ENCODE peak calls at places on chromosome 9, in five cellular contexts. C is gastrocnemius medialis, Z is HCT116, W is transverse colon, V is sigmoid colon. G is an unnamed sample.

GRCh38 chr9:86720893-86721698 is 226.2 kb downstream of the GAS1 start:
- DNase-seq in C (no peak), W (no peak), Z (no peak), V (no peak), G (no peak)

GRCh38 chr9:18256574-18256973 is 217.4 kb upstream of the ADAMTSL1 start:
- DNase-seq in C (no peak), V (no peak), W (no peak), Z (no peak), G (no peak)

GRCh38 chr9:4303002-4303401 is 3.1 kb upstream of the GLIS3 start:
- DNase-seq in C (no peak), V (no peak), Z (no peak), W (no peak), G (no peak)

GRCh38 chr9:99368341-99369326 is 146.6 kb downstream of the SEC61B start:
- DNase-seq in V (peak), Z (no peak), W (peak), C (peak), G (no peak)

GRCh38 chr9:20623021-20623747 is 885 bp upstream of the MLLT3 start:
- DNase-seq in Z (no peak), V (peak), C (peak), W (peak), G (peak)

GRCh38 chr9:36748322-36748899 is 175.7 kb downstream of the MELK start:
- DNase-seq in C (no peak), W (no peak), Z (no peak), V (no peak), G (no peak)

GRCh38 chr9:93224591-93224990 is 40.7 kb downstream of the WNK2 start:
- DNase-seq in V (no peak), Z (peak), W (no peak), C (no peak), G (peak)

GRCh38 chr9:94533601-94534000 is 21.3 kb upstream of the PCAT7 start:
- DNase-seq in V (no peak), W (no peak), C (no peak), Z (no peak), G (no peak)

GRCh38 chr9:136902259-136902821 is 16.0 kb downstream of the TRAF2 start:
- DNase-seq in W (peak), C (peak), Z (no peak), V (peak), G (peak)

GRCh38 chr9:101121836-101122399 is 93.4 kb downstream of the PLPPR1 start:
- DNase-seq in C (no peak), V (no peak), Z (no peak), W (no peak), G (no peak)

GRCh38 chr9:121670447-121670846 is 19.0 kb downstream of the DAB2IP start:
- DNase-seq in W (no peak), Z (no peak), C (peak), V (peak), G (peak)

GRCh38 chr9:133538176-133538575 is 3.7 kb downstream of the ADAMTSL2 start:
- DNase-seq in V (no peak), Z (no peak), C (no peak), W (no peak), G (no peak)

GRCh38 chr9:95497772-95498171 is 19.0 kb downstream of the PTCH1 start:
- DNase-seq in C (no peak), V (no peak), Z (no peak), W (no peak), G (no peak)

GRCh38 chr9:98795970-98796363 is 388 bp downstream of the ANKS6 start:
- DNase-seq in C (no peak), W (no peak), V (no peak), Z (no peak), G (no peak)

GRCh38 chr9:113895526-113895925 is 19.4 kb downstream of the ZNF618 start:
- DNase-seq in W (no peak), C (no peak), V (no peak), Z (no peak), G (no peak)

GRCh38 chr9:2621678-2622360 is at the start of gene VLDLR:
- DNase-seq in V (peak), W (peak), Z (no peak), C (peak), G (peak)

GRCh38 chr9:101445353-101446029 is 9.9 kb upstream of the ALDOB start:
- DNase-seq in Z (no peak), V (no peak), W (no peak), C (no peak), G (no peak)

GRCh38 chr9:124721109-124721850 is 49.8 kb downstream of the NR6A1 start:
- DNase-seq in C (no peak), W (no peak), V (no peak), Z (peak), G (no peak)

GRCh38 chr9:131972889-131973288 is 106.8 kb downstream of the MED27 start:
- DNase-seq in C (no peak), W (no peak), Z (no peak), V (no peak), G (no peak)

GRCh38 chr9:106305428-106306133 is 557.4 kb upstream of the ZNF462 start:
- DNase-seq in Z (no peak), V (no peak), W (no peak), C (no peak), G (no peak)

GRCh38 chr9:72480931-72481330 is 40.5 kb upstream of the TMC1 start:
- DNase-seq in W (no peak), Z (no peak), C (no peak), V (no peak), G (no peak)

GRCh38 chr9:19232830-19233194 is 2.3 kb downstream of the DENND4C start:
- DNase-seq in Z (no peak), V (no peak), C (no peak), W (no peak), G (no peak)

GRCh38 chr9:87570000-87570834 is 72.5 kb downstream of the DAPK1 start:
- DNase-seq in V (no peak), C (no peak), W (no peak), Z (no peak), G (no peak)

DNA sequence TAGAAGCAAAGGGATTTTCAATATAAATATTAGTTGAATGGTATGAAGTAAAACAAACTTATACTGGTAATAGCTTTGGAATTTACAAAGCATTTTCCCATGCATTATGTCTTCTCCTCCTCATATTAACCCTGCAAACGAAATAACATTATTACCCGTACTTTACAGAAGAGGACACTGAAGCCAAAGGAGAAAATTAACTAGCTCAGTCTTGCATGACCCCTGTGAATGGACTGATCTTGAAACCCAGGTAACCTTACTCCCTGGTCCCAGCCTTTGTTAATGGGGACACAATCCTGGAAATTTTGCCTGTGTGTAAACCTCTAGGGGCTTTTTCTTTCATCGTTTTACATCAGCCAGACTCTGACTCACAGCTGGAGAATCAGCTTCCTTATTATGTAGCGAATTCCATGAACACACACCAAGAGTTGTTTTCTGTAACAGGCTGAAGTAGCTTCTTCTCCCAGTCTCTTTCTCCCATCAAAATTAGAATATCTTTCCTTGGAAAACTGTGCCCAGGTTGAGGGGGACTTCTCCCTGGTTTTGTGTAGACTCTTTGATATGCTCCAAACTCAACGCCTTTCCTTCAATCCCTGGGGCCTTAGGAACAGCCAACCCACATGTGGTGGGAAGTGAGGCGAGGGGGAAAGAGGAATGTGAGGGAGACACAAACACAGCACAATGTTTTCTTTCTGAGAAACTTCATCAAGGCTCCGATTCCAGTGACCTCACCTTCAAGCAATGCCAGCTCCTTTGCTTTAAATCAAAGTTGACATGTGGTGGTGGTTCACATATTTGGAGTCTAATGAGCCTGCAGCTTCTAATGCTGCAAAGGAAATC is 480.9 kb upstream of the PAPPA start:
- DNase-seq in V (no peak), Z (no peak), W (no peak), C (no peak), G (no peak)
- TF ChIP-seq CTCF in V (no peak), Z (no peak), W (no peak), C (no peak), G (no peak)

GRCh38 chr9:22005700-22006605 is 3.2 kb downstream of the CDKN2B start:
- DNase-seq in Z (no peak), C (no peak), V (no peak), W (no peak), G (no peak)

GRCh38 chr9:22010881-22011625 is 1.9 kb upstream of the CDKN2B start:
- DNase-seq in V (no peak), Z (no peak), C (no peak), W (no peak), G (no peak)

GRCh38 chr9:22005083-22005699 is 3.9 kb downstream of the CDKN2B start:
- DNase-seq in Z (no peak), V (no peak), C (no peak), W (no peak), G (no peak)

GRCh38 chr9:22008662-22009562 is at the start of gene CDKN2B:
- DNase-seq in V (peak), Z (peak), W (peak), C (peak), G (peak)

GRCh38 chr9:22009563-22009867 is 410 bp upstream of the CDKN2B start:
- DNase-seq in V (no peak), C (no peak), W (no peak), Z (no peak), G (no peak)
- H3K4me3 ChIP-seq in V (no peak), C (peak), W (peak), Z (peak), G (no peak)

GRCh38 chr9:129835128-129835859 is at the start of the genes C9orf78 and USP20:
- DNase-seq in V (peak), C (peak), Z (peak), W (peak), G (peak)
- TF ChIP-seq POLR2A in V (peak), C (peak), Z (peak), W (peak), G (no peak)

GRCh38 chr9:126618200-126618589 is 4.5 kb downstream of the LMX1B start:
- DNase-seq in W (no peak), C (no peak), V (no peak), Z (no peak), G (no peak)

GRCh38 chr9:126617740-126618133 is 4.0 kb downstream of the LMX1B start:
- DNase-seq in Z (no peak), C (no peak), V (no peak), W (no peak), G (no peak)

GRCh38 chr9:126617003-126617739 is 3.4 kb downstream of the LMX1B start:
- DNase-seq in Z (no peak), W (no peak), C (no peak), V (no peak), G (no peak)

GRCh38 chr9:126619336-126619919 is 5.7 kb downstream of the LMX1B start:
- DNase-seq in Z (no peak), V (no peak), C (no peak), W (no peak), G (no peak)

GRCh38 chr9:126618590-126619335 is 5.0 kb downstream of the LMX1B start:
- DNase-seq in C (no peak), V (no peak), Z (no peak), W (no peak), G (no peak)
- TF ChIP-seq CTCF in C (no peak), V (no peak), Z (no peak), W (no peak), G (no peak)

G was measured in lower leg skin.